ENCODE peak calls at places on chromosomes 4 and X, in nine cellular contexts. Q is prostate gland, H is right lobe of liver, M is spleen, L is tibial nerve, V is body of pancreas, X is suprapubic skin, N is A549, F is uterus. Y is an unnamed sample.
A peak's percentile ranks its signal among the peaks of the same experiment; 100 is the strongest.

GRCh38 chrX:153609917-153610833 is 11.2 kb upstream of the CCNQ start:
- DNase-seq in Q (peak; percentile 27), H (peak; percentile 80), M (peak; percentile 93), L (peak; percentile 54), V (peak; percentile 68), X (peak; percentile 80), N (peak; percentile 65), F (peak; percentile 80), Y (peak; percentile 69)

GRCh38 chr4:174828845-174829701 is at the start of gene GLRA3:
- DNase-seq in Q (no peak), H (peak; percentile 51), M (peak; percentile 81), L (no peak), V (peak; percentile 65), X (no peak), N (peak; percentile 67), F (peak; percentile 31), Y (peak; percentile 49)

GRCh38 chrX:3713225-3713936 is at the start of gene PRKX:
- DNase-seq in Q (peak; percentile 31), H (peak; percentile 63), M (peak; percentile 94), L (no peak), V (peak; percentile 45), X (peak; percentile 73), N (peak; percentile 43), F (peak; percentile 53), Y (peak; percentile 25)

GRCh38 chrX:30612250-30612655 is 34.7 kb upstream of the TASL start:
- DNase-seq in Q (no peak), H (no peak), M (no peak), L (no peak), V (no peak), X (no peak), N (no peak), F (no peak), Y (no peak)

GRCh38 chr4:80307774-80308465 is 27.6 kb upstream of the CFAP299 start:
- DNase-seq in Q (no peak), H (no peak), M (no peak), L (no peak), V (no peak), X (no peak), N (no peak), F (no peak), Y (no peak)

GRCh38 chrX:47645530-47645929 is 4.8 kb downstream of the ELK1 start:
- DNase-seq in Q (no peak), H (no peak), M (no peak), L (no peak), V (no peak), X (no peak), N (no peak), F (no peak), Y (peak; percentile 39)

GRCh38 chr4:128349921-128350320 is 62.3 kb upstream of the PGRMC2 start:
- DNase-seq in Q (no peak), H (no peak), M (no peak), L (no peak), V (no peak), X (no peak), N (peak; percentile 62), F (no peak), Y (no peak)

GRCh38 chrX:99549381-99549780 is 860.7 kb downstream of the PCDH19 start:
- DNase-seq in Q (no peak), H (no peak), M (no peak), L (no peak), V (no peak), X (no peak), N (no peak), F (no peak), Y (no peak)

GRCh38 chr4:158033416-158033863 is 139.4 kb downstream of the GASK1B start:
- DNase-seq in Q (no peak), H (no peak), M (no peak), L (no peak), V (peak; percentile 39), X (no peak), N (no peak), F (no peak), Y (no peak)

GRCh38 chr4:152352645-152353116 is 183.2 kb downstream of the FBXW7 start:
- DNase-seq in Q (peak; percentile 72), H (no peak), M (peak; percentile 69), L (peak; percentile 19), V (peak; percentile 26), X (peak; percentile 67), N (peak; percentile 8), F (peak; percentile 70), Y (peak; percentile 80)
- TF ChIP-seq POLR2A in Q (peak; percentile 17), H (peak; percentile 3), M (no peak), L (peak; percentile 75), V (no peak), X (no peak), N (no peak), F (peak; percentile 80), Y (peak; percentile 74)

GRCh38 chrX:37824491-37825224 is 22.7 kb downstream of the DYNLT3 start:
- DNase-seq in Q (no peak), H (no peak), M (no peak), L (no peak), V (no peak), X (no peak), N (no peak), F (no peak), Y (no peak)
- TF ChIP-seq CTCF in Q (no peak), H (no peak), M (no peak), L (no peak), V (no peak), X (no peak), N (no peak), F (no peak), Y (no peak)

DNA sequence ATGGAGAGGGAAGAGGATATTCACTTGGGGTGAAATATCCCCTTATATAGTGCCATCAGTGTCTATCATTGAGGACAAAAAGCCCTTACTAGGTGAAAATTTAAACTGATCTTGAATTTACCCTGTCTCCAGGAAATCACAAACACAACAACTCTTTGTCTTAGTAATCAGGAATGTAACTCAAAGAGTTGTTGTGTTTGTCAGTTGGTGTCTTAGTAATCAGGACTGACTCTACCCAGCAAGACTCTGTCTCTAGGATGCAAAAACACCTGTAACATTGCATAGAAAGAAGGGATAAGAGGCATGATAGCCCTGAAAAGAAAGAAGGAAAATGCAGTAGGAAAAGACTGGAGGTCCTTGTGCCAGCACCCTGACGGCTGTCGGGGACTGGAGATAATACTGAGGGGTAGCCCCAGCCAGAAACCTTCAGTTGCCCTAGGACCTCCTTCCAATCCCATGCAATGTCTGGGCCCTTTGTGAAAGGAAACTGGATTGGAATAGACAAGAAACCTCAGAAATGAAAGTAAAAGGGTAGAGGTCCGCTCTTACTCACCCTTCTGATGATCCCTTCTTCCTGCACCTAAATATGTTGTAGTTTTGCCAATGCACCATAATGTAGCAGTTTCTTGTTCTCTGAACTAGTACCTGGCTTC is 45.3 kb downstream of the HMGB2 start:
- DNase-seq in Q (no peak), H (no peak), M (no peak), L (no peak), V (no peak), X (no peak), N (no peak), F (no peak), Y (no peak)
- H3K4me3 ChIP-seq in Q (no peak overlapping the region), H (no peak overlapping the region), M (peak overlapping the region; percentile 29), L (no peak overlapping the region), V (no peak overlapping the region), X (no peak overlapping the region), N (no peak overlapping the region), F (no peak overlapping the region), Y (no peak overlapping the region)

DNA sequence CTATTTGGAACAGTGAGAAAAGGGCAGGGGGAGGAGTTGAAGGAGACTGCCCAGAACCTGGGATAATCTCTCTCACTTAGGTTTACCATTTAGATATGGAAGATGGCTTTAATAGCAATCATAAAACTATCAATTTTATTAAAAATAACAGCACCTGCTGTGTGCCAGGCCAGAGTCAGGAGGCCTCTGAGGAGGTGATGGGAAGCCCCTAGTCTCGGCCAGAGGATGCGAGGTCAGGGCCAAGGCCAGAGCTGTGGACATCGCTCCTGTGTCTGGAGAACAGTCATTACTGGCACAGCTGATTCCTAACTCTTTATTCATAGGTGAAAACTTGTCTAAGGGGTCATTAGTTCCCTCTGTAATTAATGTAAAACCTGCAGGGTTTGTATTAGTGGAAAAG is 4.2 kb upstream of the IQSEC2 start:
- DNase-seq in Q (no peak), H (no peak), M (no peak), L (no peak), V (no peak), X (no peak), N (no peak), F (no peak), Y (peak; percentile 29)
- TF ChIP-seq POLR2A in Q (no peak), H (no peak), M (no peak), L (no peak), V (no peak), X (no peak), N (no peak), F (no peak), Y (no peak)

GRCh38 chr4:41725254-41725653 is 23.3 kb downstream of the PHOX2B start:
- DNase-seq in Q (no peak), H (no peak), M (no peak), L (no peak), V (no peak), X (no peak), N (no peak), F (no peak), Y (no peak)
- TF ChIP-seq CTCF in Q (peak; percentile 8), H (no peak), M (no peak), L (no peak), V (no peak), X (no peak), N (peak; percentile 8), F (no peak), Y (no peak)

GRCh38 chrX:41026326-41027136 is 58.7 kb upstream of the USP9X start:
- DNase-seq in Q (no peak), H (no peak), M (no peak), L (no peak), V (no peak), X (no peak), N (no peak), F (no peak), Y (no peak)
- H3K4me3 ChIP-seq in Q (no peak overlapping the region), H (peak overlapping the region; percentile 52), M (no peak overlapping the region), L (no peak overlapping the region), V (no peak overlapping the region), X (no peak overlapping the region), N (peak overlapping the region; percentile 25), F (no peak overlapping the region), Y (no peak overlapping the region)

DNA sequence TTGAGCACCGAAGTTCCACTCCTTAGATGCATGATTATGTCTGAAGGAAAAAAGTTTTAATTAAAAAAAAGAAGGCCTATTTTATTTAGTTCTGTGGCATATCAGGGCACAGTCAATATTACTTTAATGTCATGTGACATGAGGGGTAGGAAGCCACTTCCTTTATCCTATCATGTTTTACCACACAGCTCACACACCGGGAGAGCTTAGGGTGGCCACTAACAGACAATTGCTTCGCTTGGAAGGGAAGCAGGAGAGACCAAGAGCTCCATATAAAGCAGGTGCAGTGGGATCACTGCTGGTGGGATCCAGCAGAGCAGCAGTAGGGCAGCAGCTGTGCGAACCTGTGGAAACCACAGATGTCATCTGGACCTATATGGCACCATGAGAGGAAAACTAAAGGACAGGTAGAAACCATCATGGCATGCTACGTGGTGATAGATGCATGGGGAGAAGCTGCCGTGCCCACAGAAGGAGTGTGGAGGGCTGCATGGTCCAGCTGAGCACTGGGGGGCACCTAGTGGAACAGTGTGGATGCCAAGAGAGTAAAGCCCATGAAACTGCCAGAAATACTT is 52.0 kb downstream of the DTHD1 start:
- DNase-seq in Q (no peak), H (no peak), M (no peak), L (no peak), V (no peak), X (no peak), N (no peak), F (no peak), Y (no peak)
- TF ChIP-seq POLR2A in Q (no peak), H (no peak), M (no peak), L (no peak), V (no peak), X (no peak), N (no peak), F (no peak), Y (no peak)